ENCODE peak calls at places on chromosomes 1 and 21, in six cellular contexts. R, K, Q, A, D and C are unnamed samples.
A peak's percentile ranks its signal among the peaks of the same experiment; 100 is the strongest.

GRCh38 chr1:87274851-87275250 is 53.8 kb upstream of the LMO4 start:
- DNase-seq in R (no peak), K (no peak), Q (no peak), A (no peak), D (no peak), C (no peak)

GRCh38 chr1:40760984-40761383 is 22.6 kb upstream of the KCNQ4 start:
- DNase-seq in R (no peak), K (no peak), Q (no peak), A (peak; percentile 55), D (no peak), C (no peak)

GRCh38 chr1:216576246-216576645 is 147.0 kb downstream of the ESRRG start:
- DNase-seq in R (peak; percentile 28), K (no peak), Q (no peak), A (peak; percentile 2), D (no peak), C (no peak)

GRCh38 chr1:218869276-218869675 is 304.4 kb upstream of the LYPLAL1 start:
- DNase-seq in R (no peak), K (no peak), Q (no peak), A (peak; percentile 32), D (no peak), C (no peak)

GRCh38 chr1:168340796-168341510 is 60.3 kb downstream of the TBX19 start:
- DNase-seq in R (no peak), K (no peak), Q (no peak), A (no peak), D (no peak), C (no peak)

GRCh38 chr21:15688809-15689208 is 41.0 kb upstream of the USP25 start:
- DNase-seq in R (no peak), K (no peak), Q (no peak), A (no peak), D (no peak), C (no peak)

GRCh38 chr1:113860891-113861290 is 10.6 kb downstream of the PTPN22 start:
- DNase-seq in R (peak; percentile 67), K (no peak), Q (no peak), A (peak; percentile 80), D (no peak), C (no peak)

GRCh38 chr1:221963742-221964141 is 221.9 kb upstream of the DUSP10 start:
- DNase-seq in R (no peak), K (no peak), Q (no peak), A (no peak), D (no peak), C (no peak)

GRCh38 chr1:36350659-36351171 is 27.3 kb upstream of the EVA1B start:
- DNase-seq in R (peak; percentile 91), K (no peak), Q (no peak), A (peak; percentile 80), D (peak; percentile 89), C (no peak)

GRCh38 chr1:29171089-29171488 is 10.6 kb downstream of the SRSF4 start:
- DNase-seq in R (no peak), K (no peak), Q (no peak), A (no peak), D (no peak), C (no peak)

GRCh38 chr1:1225238-1225845 is 6.5 kb downstream of the SDF4 start:
- DNase-seq in R (no peak), K (no peak), Q (no peak), A (no peak), D (no peak), C (no peak)

GRCh38 chr1:116693759-116694482 is 26.4 kb upstream of the IGSF3 start:
- DNase-seq in R (no peak), K (no peak), Q (no peak), A (no peak), D (peak; percentile 37), C (no peak)

GRCh38 chr1:24015226-24016210 is 35.4 kb upstream of the SRSF10 start:
- DNase-seq in R (peak; percentile 87), K (no peak), Q (no peak), A (peak; percentile 67), D (no peak), C (no peak)

GRCh38 chr1:160094806-160095205 is 3.6 kb downstream of the IGSF8 start:
- DNase-seq in R (no peak), K (no peak), Q (no peak), A (no peak), D (no peak), C (no peak)

GRCh38 chr1:27527857-27528700 is 38.1 kb upstream of the WASF2 start:
- DNase-seq in R (no peak), K (peak; percentile 82), Q (peak; percentile 73), A (no peak), D (peak; percentile 96), C (peak; percentile 52)

GRCh38 chr1:211576717-211577116 is 2.2 kb downstream of the SLC30A1 start:
- DNase-seq in R (no peak), K (no peak), Q (no peak), A (no peak), D (no peak), C (no peak)

GRCh38 chr1:113248494-113248893 is 141.8 kb upstream of the MAGI3 start:
- DNase-seq in R (no peak), K (no peak), Q (no peak), A (no peak), D (no peak), C (no peak)

GRCh38 chr1:244672961-244673695 is 20.2 kb downstream of the DESI2 start:
- DNase-seq in R (no peak), K (no peak), Q (no peak), A (peak; percentile 47), D (no peak), C (no peak)

GRCh38 chr1:161121838-161122237 is 3.9 kb downstream of the NIT1 start:
- DNase-seq in R (no peak), K (no peak), Q (no peak), A (no peak), D (no peak), C (no peak)

GRCh38 chr1:168821434-168821833 is 92.4 kb upstream of the DPT start:
- DNase-seq in R (no peak), K (no peak), Q (no peak), A (no peak), D (no peak), C (no peak)

GRCh38 chr1:61607448-61607847 is 117.5 kb downstream of the TM2D1 start:
- DNase-seq in R (no peak), K (no peak), Q (no peak), A (no peak), D (no peak), C (no peak)

GRCh38 chr1:61605607-61606321 is 119.2 kb downstream of the TM2D1 start:
- DNase-seq in R (no peak), K (no peak), Q (no peak), A (peak; percentile 15), D (no peak), C (no peak)

GRCh38 chr1:61604684-61605083 is 120.3 kb downstream of the TM2D1 start:
- DNase-seq in R (no peak), K (no peak), Q (no peak), A (no peak), D (no peak), C (no peak)

GRCh38 chr1:61609040-61609439 is 115.9 kb downstream of the TM2D1 start:
- DNase-seq in R (no peak), K (no peak), Q (no peak), A (no peak), D (no peak), C (no peak)

DNA sequence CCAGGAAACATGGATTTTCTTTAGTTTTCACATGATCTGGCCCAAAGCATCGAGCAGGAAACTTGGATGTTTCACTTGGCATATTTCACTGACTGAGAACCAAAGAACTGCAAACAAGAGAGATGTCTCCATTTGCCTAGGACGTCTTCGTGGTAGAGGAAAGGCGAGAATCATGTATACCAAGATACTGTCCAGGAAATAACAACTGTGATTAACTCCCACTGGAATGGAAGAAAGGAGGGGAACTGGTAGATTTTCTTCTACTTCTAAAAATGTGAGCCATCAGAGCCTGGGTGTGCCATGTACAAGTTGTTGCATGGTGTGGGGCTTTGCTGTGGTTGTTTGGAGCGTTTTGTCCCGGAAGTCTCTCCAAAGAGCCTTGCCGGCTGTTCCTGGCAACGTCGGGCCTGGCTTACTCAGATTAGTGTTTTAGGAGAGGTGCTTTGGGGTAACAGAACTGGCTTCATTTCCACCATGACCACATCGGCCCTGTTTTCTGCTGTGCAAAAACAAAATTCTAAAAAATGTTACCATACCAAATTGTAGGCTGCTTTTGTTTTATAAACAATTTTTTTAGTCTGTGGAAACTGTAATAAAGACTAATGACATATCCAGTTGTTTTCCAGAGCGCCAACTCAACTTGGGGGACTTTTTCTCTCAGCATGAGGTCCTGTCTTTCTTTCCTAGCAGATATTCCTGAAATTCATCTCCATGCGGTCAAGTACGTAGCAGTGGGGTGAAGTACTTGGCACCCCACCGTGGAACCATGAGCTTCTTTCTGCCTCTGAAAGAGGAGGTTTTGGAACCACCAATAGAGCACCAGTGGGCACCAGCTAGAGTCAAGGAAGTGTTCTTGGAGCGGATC is 118.3 kb downstream of the TM2D1 start:
- DNase-seq in R (no peak), K (no peak), Q (no peak), A (no peak), D (no peak), C (no peak)
- H4K8ac ChIP-seq in R (no peak overlapping the region), K (no peak overlapping the region), Q (no peak overlapping the region), A (no peak overlapping the region), D (no peak overlapping the region), C (no peak overlapping the region)

GRCh38 chr1:170866646-170867045 is 68.7 kb upstream of the MROH9 start:
- DNase-seq in R (no peak), K (no peak), Q (no peak), A (no peak), D (no peak), C (no peak)

GRCh38 chr1:170864238-170864637 is 71.1 kb upstream of the MROH9 start:
- DNase-seq in R (no peak), K (no peak), Q (no peak), A (peak; percentile 3), D (no peak), C (no peak)

GRCh38 chr1:170863600-170863999 is 71.7 kb upstream of the MROH9 start:
- DNase-seq in R (no peak), K (no peak), Q (no peak), A (no peak), D (no peak), C (no peak)

GRCh38 chr1:170864784-170865538 is 70.4 kb upstream of the MROH9 start:
- DNase-seq in R (no peak), K (no peak), Q (no peak), A (no peak), D (no peak), C (no peak)
- H2AFZ ChIP-seq in R (no peak overlapping the region), K (no peak overlapping the region), Q (no peak overlapping the region), A (no peak overlapping the region), D (no peak overlapping the region), C (peak overlapping the region; percentile 41)

DNA sequence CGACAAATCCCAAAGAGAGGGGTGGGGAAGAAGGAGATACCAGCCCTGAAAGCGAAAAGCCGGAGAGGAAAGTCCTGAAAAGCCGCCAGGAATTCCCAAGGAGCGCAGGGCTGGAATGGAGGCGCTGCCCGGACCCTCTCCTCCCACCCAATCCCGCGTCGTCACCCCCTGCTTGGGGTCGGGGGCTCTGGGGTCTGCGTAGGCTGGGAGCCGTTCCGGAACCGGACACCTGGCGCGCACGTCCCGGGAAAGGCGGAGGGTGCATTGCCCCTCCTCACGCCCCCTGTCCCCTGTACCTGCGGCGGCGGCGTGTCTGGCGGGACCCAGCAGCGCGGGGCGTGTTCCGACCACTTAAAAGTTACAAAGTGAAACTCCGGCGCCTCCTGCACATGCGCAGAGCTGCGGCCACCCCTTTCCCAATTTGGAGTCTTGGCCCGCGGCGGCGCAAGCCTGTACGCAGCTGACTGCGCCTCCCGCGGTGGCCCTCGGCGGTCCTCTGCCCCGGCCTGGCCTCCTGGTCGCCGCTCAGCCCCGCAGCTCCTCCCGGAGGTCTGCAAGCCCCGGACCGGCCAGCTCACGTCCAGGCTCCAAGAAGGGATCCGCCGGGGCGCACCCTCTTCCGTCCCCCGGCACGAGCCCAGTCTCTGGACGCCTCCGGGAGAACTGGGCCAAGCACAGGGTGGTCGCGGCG is at the start of gene TMEM63A:
- DNase-seq in R (peak; percentile 86), K (peak; percentile 96), Q (peak; percentile 91), A (peak; percentile 76), D (peak; percentile 81), C (peak; percentile 85)
- H4K8ac ChIP-seq in R (peak within 1 kb of the TSS; percentile 74), K (peak within 1 kb of the TSS; percentile 82), Q (no peak within 1 kb of the TSS), A (peak within 1 kb of the TSS; percentile 91), D (peak within 1 kb of the TSS; percentile 90), C (peak within 1 kb of the TSS; percentile 57)

GRCh38 chr1:21659924-21660326 is 9.2 kb downstream of the RAP1GAP start:
- DNase-seq in R (no peak), K (no peak), Q (no peak), A (no peak), D (no peak), C (no peak)
- H2AFZ ChIP-seq in R (no peak overlapping the region), K (no peak overlapping the region), Q (no peak overlapping the region), A (no peak overlapping the region), D (no peak overlapping the region), C (no peak overlapping the region)